ENCODE peak calls at places on chromosomes 6 and 20, in eight cellular contexts. One of them, this sample, is unnamed.

GRCh38 chr6:126069457-126069856 is 83.1 kb downstream of the TRMT11 start:
- DNase-seq in mesothelial cell of epicardium: no peak
- DNase-seq in Caco-2: no peak
- DNase-seq in fibroblast of mammary gland: no peak
- DNase-seq in endodermal cell: no peak
- DNase-seq in body of pancreas: no peak
- DNase-seq in mucosa of descending colon: no peak
- DNase-seq in adrenal gland: no peak
- DNase-seq in this sample: no peak

GRCh38 chr6:7446644-7447325 is 57.2 kb downstream of the RIOK1 start:
- DNase-seq in endodermal cell: no peak
- DNase-seq in fibroblast of mammary gland: no peak
- DNase-seq in body of pancreas: no peak
- DNase-seq in adrenal gland: no peak
- DNase-seq in mucosa of descending colon: no peak
- DNase-seq in mesothelial cell of epicardium: no peak
- DNase-seq in Caco-2: no peak
- DNase-seq in this sample: peak; percentile 43

GRCh38 chr6:139582956-139583355 is 208.5 kb upstream of the CITED2 start:
- DNase-seq in mucosa of descending colon: no peak
- DNase-seq in endodermal cell: no peak
- DNase-seq in adrenal gland: no peak
- DNase-seq in body of pancreas: no peak
- DNase-seq in fibroblast of mammary gland: no peak
- DNase-seq in mesothelial cell of epicardium: no peak
- DNase-seq in Caco-2: no peak
- DNase-seq in this sample: no peak

GRCh38 chr6:3281669-3282460 is 23.1 kb downstream of the PSMG4 start:
- DNase-seq in mesothelial cell of epicardium: no peak
- DNase-seq in adrenal gland: peak; percentile 16
- DNase-seq in mucosa of descending colon: no peak
- DNase-seq in fibroblast of mammary gland: peak; percentile 98
- DNase-seq in Caco-2: peak; percentile 24
- DNase-seq in endodermal cell: peak; percentile 63
- DNase-seq in body of pancreas: peak; percentile 12
- DNase-seq in this sample: no peak

GRCh38 chr20:32231847-32232246 is 24.2 kb downstream of the POFUT1 start:
- DNase-seq in mesothelial cell of epicardium: no peak
- DNase-seq in body of pancreas: no peak
- DNase-seq in mucosa of descending colon: no peak
- DNase-seq in endodermal cell: no peak
- DNase-seq in fibroblast of mammary gland: no peak
- DNase-seq in adrenal gland: peak; percentile 22
- DNase-seq in Caco-2: no peak
- DNase-seq in this sample: no peak

GRCh38 chr6:166565084-166565651 is 21.3 kb downstream of the RAMACL start:
- DNase-seq in Caco-2: no peak
- DNase-seq in adrenal gland: no peak
- DNase-seq in mucosa of descending colon: no peak
- DNase-seq in endodermal cell: peak; percentile 37
- DNase-seq in body of pancreas: no peak
- DNase-seq in fibroblast of mammary gland: peak; percentile 82
- DNase-seq in mesothelial cell of epicardium: no peak
- DNase-seq in this sample: no peak

GRCh38 chr20:13580725-13581124 is 58.0 kb downstream of the TASP1 start:
- DNase-seq in mesothelial cell of epicardium: no peak
- DNase-seq in mucosa of descending colon: no peak
- DNase-seq in body of pancreas: no peak
- DNase-seq in Caco-2: no peak
- DNase-seq in fibroblast of mammary gland: no peak
- DNase-seq in adrenal gland: no peak
- DNase-seq in endodermal cell: no peak
- DNase-seq in this sample: no peak

GRCh38 chr6:133880006-133880405 is 8.9 kb upstream of the TCF21 start:
- DNase-seq in Caco-2: no peak
- DNase-seq in mucosa of descending colon: no peak
- DNase-seq in mesothelial cell of epicardium: no peak
- DNase-seq in adrenal gland: no peak
- DNase-seq in body of pancreas: no peak
- DNase-seq in endodermal cell: no peak
- DNase-seq in fibroblast of mammary gland: no peak
- DNase-seq in this sample: no peak

GRCh38 chr6:111918825-111919224 is 45.6 kb upstream of the FYN start:
- DNase-seq in mucosa of descending colon: no peak
- DNase-seq in adrenal gland: no peak
- DNase-seq in Caco-2: no peak
- DNase-seq in mesothelial cell of epicardium: no peak
- DNase-seq in endodermal cell: no peak
- DNase-seq in fibroblast of mammary gland: peak; percentile 97
- DNase-seq in body of pancreas: no peak
- DNase-seq in this sample: no peak

DNA sequence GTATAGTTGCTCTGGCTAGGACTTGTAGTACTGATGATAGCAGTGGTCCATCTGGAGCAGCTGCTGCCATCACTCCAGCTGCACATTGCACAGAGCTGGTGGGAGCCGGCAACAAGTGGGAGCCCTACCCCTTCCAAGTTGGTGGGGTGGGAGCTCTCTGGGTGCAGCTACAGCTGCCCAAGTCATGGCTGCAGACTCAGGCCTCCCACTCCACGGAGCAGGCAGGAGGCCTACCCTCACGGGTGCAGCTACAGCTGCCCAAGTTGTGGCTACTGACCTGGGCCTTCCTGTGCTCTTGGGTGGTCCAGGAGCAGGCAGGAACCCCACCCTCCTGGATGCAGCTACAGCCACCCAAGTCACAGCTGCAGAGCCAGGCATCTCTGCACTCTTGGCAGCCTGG is 32.1 kb upstream of the ASIP start:
- DNase-seq in mucosa of descending colon: no peak
- DNase-seq in adrenal gland: no peak
- DNase-seq in mesothelial cell of epicardium: no peak
- DNase-seq in Caco-2: no peak
- DNase-seq in endodermal cell: no peak
- DNase-seq in body of pancreas: no peak
- DNase-seq in fibroblast of mammary gland: no peak
- DNase-seq in this sample: no peak
- TF ChIP-seq CTCF in mucosa of descending colon: no peak
- TF ChIP-seq CTCF in adrenal gland: no peak
- TF ChIP-seq CTCF in mesothelial cell of epicardium: no peak
- TF ChIP-seq CTCF in Caco-2: no peak
- TF ChIP-seq CTCF in endodermal cell: no peak
- TF ChIP-seq CTCF in body of pancreas: no peak
- TF ChIP-seq CTCF in fibroblast of mammary gland: no peak
- TF ChIP-seq CTCF in this sample: no peak

DNA sequence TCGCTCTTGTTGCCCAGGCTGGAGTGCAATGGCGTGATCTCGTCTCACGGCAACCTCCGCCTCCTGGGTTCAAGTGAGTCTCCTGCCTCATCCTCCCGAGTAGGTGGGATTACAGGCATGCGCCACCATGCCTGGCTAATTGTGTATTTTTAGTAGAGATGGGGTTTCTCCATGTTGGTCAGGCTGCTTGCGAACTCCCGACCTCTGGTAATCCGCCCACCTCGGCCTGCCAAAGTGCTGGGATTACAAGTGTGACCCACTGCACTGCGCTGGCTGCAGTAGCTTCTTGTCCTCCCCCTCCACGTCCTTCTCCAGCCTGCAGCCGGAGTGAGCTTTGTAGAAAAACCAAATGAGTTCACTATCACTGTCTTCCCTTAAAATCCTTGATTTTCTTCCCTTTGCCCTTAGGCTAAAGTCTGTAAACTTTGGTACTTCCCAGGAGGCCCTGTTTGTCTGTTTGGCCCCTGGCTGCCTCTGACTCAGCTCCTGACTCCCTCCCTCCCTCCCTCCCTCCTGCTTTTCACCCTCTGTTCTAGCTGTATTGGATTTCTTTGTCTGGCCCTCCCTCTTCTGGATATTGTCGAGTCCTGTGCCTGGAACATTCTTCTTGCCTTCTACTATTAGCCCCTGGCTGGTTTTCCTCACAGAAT is 12.9 kb downstream of the PARD6B start:
- DNase-seq in body of pancreas: peak; percentile 82
- DNase-seq in mucosa of descending colon: peak; percentile 66
- DNase-seq in fibroblast of mammary gland: peak; percentile 90
- DNase-seq in Caco-2: peak; percentile 98
- DNase-seq in mesothelial cell of epicardium: peak; percentile 37
- DNase-seq in adrenal gland: peak; percentile 87
- DNase-seq in endodermal cell: peak; percentile 72
- DNase-seq in this sample: peak; percentile 38
- TF ChIP-seq CTCF in body of pancreas: no peak
- TF ChIP-seq CTCF in mucosa of descending colon: no peak
- TF ChIP-seq CTCF in fibroblast of mammary gland: peak; percentile 48
- TF ChIP-seq CTCF in Caco-2: peak; percentile 75
- TF ChIP-seq CTCF in mesothelial cell of epicardium: no peak
- TF ChIP-seq CTCF in adrenal gland: peak; percentile 34
- TF ChIP-seq CTCF in endodermal cell: no peak
- TF ChIP-seq CTCF in this sample: no peak

GRCh38 chr6:100370265-100370664 is 94.5 kb downstream of the SIM1 start:
- DNase-seq in adrenal gland: no peak
- DNase-seq in fibroblast of mammary gland: peak; percentile 21
- DNase-seq in body of pancreas: no peak
- DNase-seq in mucosa of descending colon: no peak
- DNase-seq in mesothelial cell of epicardium: no peak
- DNase-seq in Caco-2: no peak
- DNase-seq in endodermal cell: no peak
- DNase-seq in this sample: no peak
- TF ChIP-seq CTCF in adrenal gland: no peak
- TF ChIP-seq CTCF in fibroblast of mammary gland: peak; percentile 26
- TF ChIP-seq CTCF in body of pancreas: no peak
- TF ChIP-seq CTCF in mucosa of descending colon: no peak
- TF ChIP-seq CTCF in mesothelial cell of epicardium: no peak
- TF ChIP-seq CTCF in Caco-2: no peak
- TF ChIP-seq CTCF in endodermal cell: peak; percentile 64
- TF ChIP-seq CTCF in this sample: no peak

DNA sequence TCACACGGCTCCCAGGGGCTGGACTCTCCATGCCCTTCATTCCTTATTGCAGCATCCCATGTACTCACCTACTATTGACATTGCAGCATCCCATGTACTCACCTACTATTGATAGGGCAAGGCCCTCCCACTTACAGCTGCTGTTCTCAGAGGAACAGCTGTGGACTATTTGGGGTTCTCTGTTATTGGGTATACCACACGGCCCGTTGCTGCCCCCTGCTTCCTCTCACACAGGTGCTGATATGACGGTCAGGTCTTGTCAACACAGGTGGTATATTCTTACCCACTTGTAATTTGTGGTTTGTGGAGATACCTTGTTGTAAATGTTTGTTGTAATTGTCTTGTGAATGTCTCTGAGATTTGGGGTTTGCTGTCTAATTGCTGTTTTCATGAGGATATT is 18.8 kb downstream of the ALDH5A1 start:
- DNase-seq in mesothelial cell of epicardium: no peak
- DNase-seq in endodermal cell: no peak
- DNase-seq in fibroblast of mammary gland: no peak
- DNase-seq in body of pancreas: no peak
- DNase-seq in Caco-2: no peak
- DNase-seq in mucosa of descending colon: no peak
- DNase-seq in adrenal gland: no peak
- DNase-seq in this sample: no peak
- TF ChIP-seq CTCF in mesothelial cell of epicardium: no peak
- TF ChIP-seq CTCF in endodermal cell: no peak
- TF ChIP-seq CTCF in fibroblast of mammary gland: no peak
- TF ChIP-seq CTCF in body of pancreas: no peak
- TF ChIP-seq CTCF in Caco-2: no peak
- TF ChIP-seq CTCF in mucosa of descending colon: no peak
- TF ChIP-seq CTCF in adrenal gland: no peak
- TF ChIP-seq CTCF in this sample: no peak